ENCODE peak calls at places on chromosomes 16 and 17, in ten cellular contexts. One of them, this sample, is unnamed.

GRCh38 chr17:74499992-74500391 is 31.3 kb downstream of the CD300LB start:
- DNase-seq in body of pancreas: no peak
- DNase-seq in NCI-H1092 treated with DMSO at 0.1 percent for 48 hours: no peak
- DNase-seq in NCI-H510A: no peak
- DNase-seq in NT2/D1: no peak
- DNase-seq in stimulated activated CD4-positive, alpha-beta T cell treated with anti-CD3 and anti-CD28 coated beads, Interleukin-15, amount 100 ng/mL, for 48 hours: no peak
- DNase-seq in anterior cingulate cortex: no peak
- DNase-seq in iPS DF 6.9: no peak
- DNase-seq in EH: no peak
- DNase-seq in AG10803: no peak
- DNase-seq in this sample: no peak

GRCh38 chr17:77356690-77357201 is 216.0 kb downstream of the SEC14L1 start:
- DNase-seq in body of pancreas: no peak
- DNase-seq in NCI-H1092 treated with DMSO at 0.1 percent for 48 hours: no peak
- DNase-seq in NCI-H510A: no peak
- DNase-seq in NT2/D1: no peak
- DNase-seq in stimulated activated CD4-positive, alpha-beta T cell treated with anti-CD3 and anti-CD28 coated beads, Interleukin-15, amount 100 ng/mL, for 48 hours: no peak
- DNase-seq in anterior cingulate cortex: no peak
- DNase-seq in iPS DF 6.9: no peak
- DNase-seq in EH: no peak
- DNase-seq in AG10803: no peak
- DNase-seq in this sample: no peak

GRCh38 chr17:31581022-31581483 is 189.6 kb downstream of the RAB11FIP4 start:
- DNase-seq in body of pancreas: peak; percentile 83
- DNase-seq in NCI-H1092 treated with DMSO at 0.1 percent for 48 hours: peak; percentile 79
- DNase-seq in NCI-H510A: no peak
- DNase-seq in NT2/D1: no peak
- DNase-seq in stimulated activated CD4-positive, alpha-beta T cell treated with anti-CD3 and anti-CD28 coated beads, Interleukin-15, amount 100 ng/mL, for 48 hours: no peak
- DNase-seq in anterior cingulate cortex: peak; percentile 70
- DNase-seq in iPS DF 6.9: no peak
- DNase-seq in EH: peak; percentile 95
- DNase-seq in AG10803: peak; percentile 88
- DNase-seq in this sample: peak; percentile 77

GRCh38 chr17:6559753-6560215 is 3.4 kb upstream of the PITPNM3 start:
- DNase-seq in body of pancreas: no peak
- DNase-seq in NCI-H1092 treated with DMSO at 0.1 percent for 48 hours: no peak
- DNase-seq in NCI-H510A: no peak
- DNase-seq in NT2/D1: no peak
- DNase-seq in stimulated activated CD4-positive, alpha-beta T cell treated with anti-CD3 and anti-CD28 coated beads, Interleukin-15, amount 100 ng/mL, for 48 hours: no peak
- DNase-seq in anterior cingulate cortex: no peak
- DNase-seq in iPS DF 6.9: no peak
- DNase-seq in EH: no peak
- DNase-seq in AG10803: no peak
- DNase-seq in this sample: no peak

GRCh38 chr17:80675451-80676095 is 130.9 kb downstream of the RPTOR start:
- DNase-seq in body of pancreas: no peak
- DNase-seq in NCI-H1092 treated with DMSO at 0.1 percent for 48 hours: no peak
- DNase-seq in NCI-H510A: no peak
- DNase-seq in NT2/D1: no peak
- DNase-seq in stimulated activated CD4-positive, alpha-beta T cell treated with anti-CD3 and anti-CD28 coated beads, Interleukin-15, amount 100 ng/mL, for 48 hours: no peak
- DNase-seq in anterior cingulate cortex: no peak
- DNase-seq in iPS DF 6.9: no peak
- DNase-seq in EH: no peak
- DNase-seq in AG10803: no peak
- DNase-seq in this sample: no peak

GRCh38 chr17:74354123-74354522 is 7.5 kb downstream of the BTBD17 start:
- DNase-seq in body of pancreas: peak; percentile 30
- DNase-seq in NCI-H1092 treated with DMSO at 0.1 percent for 48 hours: no peak
- DNase-seq in NCI-H510A: no peak
- DNase-seq in NT2/D1: peak; percentile 30
- DNase-seq in stimulated activated CD4-positive, alpha-beta T cell treated with anti-CD3 and anti-CD28 coated beads, Interleukin-15, amount 100 ng/mL, for 48 hours: peak; percentile 48
- DNase-seq in anterior cingulate cortex: peak; percentile 47
- DNase-seq in iPS DF 6.9: peak; percentile 55
- DNase-seq in EH: no peak
- DNase-seq in AG10803: no peak
- DNase-seq in this sample: no peak

GRCh38 chr17:7250655-7251329 is 742 bp downstream of the CTDNEP1 start:
- DNase-seq in body of pancreas: no peak
- DNase-seq in NCI-H1092 treated with DMSO at 0.1 percent for 48 hours: no peak
- DNase-seq in NCI-H510A: no peak
- DNase-seq in NT2/D1: no peak
- DNase-seq in stimulated activated CD4-positive, alpha-beta T cell treated with anti-CD3 and anti-CD28 coated beads, Interleukin-15, amount 100 ng/mL, for 48 hours: no peak
- DNase-seq in anterior cingulate cortex: no peak
- DNase-seq in iPS DF 6.9: no peak
- DNase-seq in EH: peak; percentile 13
- DNase-seq in AG10803: no peak
- DNase-seq in this sample: no peak

GRCh38 chr17:2222301-2222700 is 81.3 kb downstream of the SMG6 start:
- DNase-seq in body of pancreas: no peak
- DNase-seq in NCI-H1092 treated with DMSO at 0.1 percent for 48 hours: no peak
- DNase-seq in NCI-H510A: no peak
- DNase-seq in NT2/D1: no peak
- DNase-seq in stimulated activated CD4-positive, alpha-beta T cell treated with anti-CD3 and anti-CD28 coated beads, Interleukin-15, amount 100 ng/mL, for 48 hours: no peak
- DNase-seq in anterior cingulate cortex: no peak
- DNase-seq in iPS DF 6.9: no peak
- DNase-seq in EH: no peak
- DNase-seq in AG10803: no peak
- DNase-seq in this sample: no peak

GRCh38 chr17:49851387-49852291 is 3.8 kb upstream of the TAC4 start:
- DNase-seq in body of pancreas: peak; percentile 66
- DNase-seq in NCI-H1092 treated with DMSO at 0.1 percent for 48 hours: peak; percentile 34
- DNase-seq in NCI-H510A: no peak
- DNase-seq in NT2/D1: peak; percentile 57
- DNase-seq in stimulated activated CD4-positive, alpha-beta T cell treated with anti-CD3 and anti-CD28 coated beads, Interleukin-15, amount 100 ng/mL, for 48 hours: peak; percentile 53
- DNase-seq in anterior cingulate cortex: peak; percentile 38
- DNase-seq in iPS DF 6.9: no peak
- DNase-seq in EH: peak; percentile 78
- DNase-seq in AG10803: peak; percentile 70
- DNase-seq in this sample: peak; percentile 21

GRCh38 chr17:77287432-77288068 is 146.8 kb downstream of the SEC14L1 start:
- DNase-seq in body of pancreas: peak; percentile 91
- DNase-seq in NCI-H1092 treated with DMSO at 0.1 percent for 48 hours: peak; percentile 82
- DNase-seq in NCI-H510A: peak; percentile 73
- DNase-seq in NT2/D1: no peak
- DNase-seq in stimulated activated CD4-positive, alpha-beta T cell treated with anti-CD3 and anti-CD28 coated beads, Interleukin-15, amount 100 ng/mL, for 48 hours: no peak
- DNase-seq in anterior cingulate cortex: no peak
- DNase-seq in iPS DF 6.9: no peak
- DNase-seq in EH: peak; percentile 97
- DNase-seq in AG10803: peak; percentile 84
- DNase-seq in this sample: no peak

GRCh38 chr16:74896389-74897370 is 88.2 kb downstream of the WDR59 start:
- DNase-seq in body of pancreas: no peak
- DNase-seq in NCI-H1092 treated with DMSO at 0.1 percent for 48 hours: no peak
- DNase-seq in NCI-H510A: no peak
- DNase-seq in NT2/D1: no peak
- DNase-seq in stimulated activated CD4-positive, alpha-beta T cell treated with anti-CD3 and anti-CD28 coated beads, Interleukin-15, amount 100 ng/mL, for 48 hours: no peak
- DNase-seq in anterior cingulate cortex: no peak
- DNase-seq in iPS DF 6.9: no peak
- DNase-seq in EH: peak; percentile 74
- DNase-seq in AG10803: peak; percentile 58
- DNase-seq in this sample: no peak

GRCh38 chr17:38745545-38745944 is 2.6 kb downstream of the PCGF2 start:
- DNase-seq in body of pancreas: no peak
- DNase-seq in NCI-H1092 treated with DMSO at 0.1 percent for 48 hours: peak; percentile 87
- DNase-seq in NCI-H510A: peak; percentile 80
- DNase-seq in NT2/D1: no peak
- DNase-seq in stimulated activated CD4-positive, alpha-beta T cell treated with anti-CD3 and anti-CD28 coated beads, Interleukin-15, amount 100 ng/mL, for 48 hours: no peak
- DNase-seq in anterior cingulate cortex: no peak
- DNase-seq in iPS DF 6.9: no peak
- DNase-seq in EH: peak; percentile 25
- DNase-seq in AG10803: no peak
- DNase-seq in this sample: no peak

GRCh38 chr16:20897253-20897896 is 2.8 kb downstream of the DCUN1D3 start:
- DNase-seq in body of pancreas: no peak
- DNase-seq in NCI-H1092 treated with DMSO at 0.1 percent for 48 hours: no peak
- DNase-seq in NCI-H510A: no peak
- DNase-seq in NT2/D1: no peak
- DNase-seq in stimulated activated CD4-positive, alpha-beta T cell treated with anti-CD3 and anti-CD28 coated beads, Interleukin-15, amount 100 ng/mL, for 48 hours: no peak
- DNase-seq in anterior cingulate cortex: no peak
- DNase-seq in iPS DF 6.9: no peak
- DNase-seq in EH: peak; percentile 48
- DNase-seq in AG10803: peak; percentile 47
- DNase-seq in this sample: no peak

GRCh38 chr16:56950455-56950854 is 11.3 kb upstream of the CETP start:
- DNase-seq in body of pancreas: no peak
- DNase-seq in NCI-H1092 treated with DMSO at 0.1 percent for 48 hours: no peak
- DNase-seq in NCI-H510A: no peak
- DNase-seq in NT2/D1: no peak
- DNase-seq in stimulated activated CD4-positive, alpha-beta T cell treated with anti-CD3 and anti-CD28 coated beads, Interleukin-15, amount 100 ng/mL, for 48 hours: no peak
- DNase-seq in anterior cingulate cortex: no peak
- DNase-seq in iPS DF 6.9: no peak
- DNase-seq in EH: no peak
- DNase-seq in AG10803: no peak
- DNase-seq in this sample: no peak

GRCh38 chr17:180380-181212 is 854 bp downstream of the DOC2B start:
- DNase-seq in body of pancreas: no peak
- DNase-seq in NCI-H1092 treated with DMSO at 0.1 percent for 48 hours: no peak
- DNase-seq in NCI-H510A: no peak
- DNase-seq in NT2/D1: no peak
- DNase-seq in stimulated activated CD4-positive, alpha-beta T cell treated with anti-CD3 and anti-CD28 coated beads, Interleukin-15, amount 100 ng/mL, for 48 hours: no peak
- DNase-seq in anterior cingulate cortex: no peak
- DNase-seq in iPS DF 6.9: no peak
- DNase-seq in EH: no peak
- DNase-seq in AG10803: no peak
- DNase-seq in this sample: no peak

GRCh38 chr17:64063766-64064224 is 43.4 kb upstream of the ICAM2 start:
- DNase-seq in body of pancreas: peak; percentile 87
- DNase-seq in NCI-H1092 treated with DMSO at 0.1 percent for 48 hours: peak; percentile 25
- DNase-seq in NCI-H510A: peak; percentile 60
- DNase-seq in NT2/D1: peak; percentile 15
- DNase-seq in stimulated activated CD4-positive, alpha-beta T cell treated with anti-CD3 and anti-CD28 coated beads, Interleukin-15, amount 100 ng/mL, for 48 hours: peak; percentile 22
- DNase-seq in anterior cingulate cortex: no peak
- DNase-seq in iPS DF 6.9: peak; percentile 60
- DNase-seq in EH: peak; percentile 29
- DNase-seq in AG10803: peak; percentile 17
- DNase-seq in this sample: no peak

GRCh38 chr17:68435876-68436842 is 21.1 kb downstream of the WIPI1 start:
- DNase-seq in body of pancreas: peak; percentile 81
- DNase-seq in NCI-H1092 treated with DMSO at 0.1 percent for 48 hours: peak; percentile 73
- DNase-seq in NCI-H510A: peak; percentile 61
- DNase-seq in NT2/D1: peak; percentile 63
- DNase-seq in stimulated activated CD4-positive, alpha-beta T cell treated with anti-CD3 and anti-CD28 coated beads, Interleukin-15, amount 100 ng/mL, for 48 hours: peak; percentile 64
- DNase-seq in anterior cingulate cortex: peak; percentile 35
- DNase-seq in iPS DF 6.9: peak; percentile 58
- DNase-seq in EH: peak; percentile 84
- DNase-seq in AG10803: peak; percentile 76
- DNase-seq in this sample: peak; percentile 69

GRCh38 chr17:45052052-45052772 is 780 bp upstream of the DCAKD start:
- DNase-seq in body of pancreas: peak; percentile 59
- DNase-seq in NCI-H1092 treated with DMSO at 0.1 percent for 48 hours: peak; percentile 54
- DNase-seq in NCI-H510A: peak; percentile 62
- DNase-seq in NT2/D1: no peak
- DNase-seq in stimulated activated CD4-positive, alpha-beta T cell treated with anti-CD3 and anti-CD28 coated beads, Interleukin-15, amount 100 ng/mL, for 48 hours: peak; percentile 36
- DNase-seq in anterior cingulate cortex: no peak
- DNase-seq in iPS DF 6.9: no peak
- DNase-seq in EH: peak; percentile 49
- DNase-seq in AG10803: peak; percentile 34
- DNase-seq in this sample: peak; percentile 43

GRCh38 chr17:45395569-45396415 is 36.9 kb downstream of the ARHGAP27 start:
- DNase-seq in body of pancreas: no peak
- DNase-seq in NCI-H1092 treated with DMSO at 0.1 percent for 48 hours: no peak
- DNase-seq in NCI-H510A: no peak
- DNase-seq in NT2/D1: no peak
- DNase-seq in stimulated activated CD4-positive, alpha-beta T cell treated with anti-CD3 and anti-CD28 coated beads, Interleukin-15, amount 100 ng/mL, for 48 hours: no peak
- DNase-seq in anterior cingulate cortex: no peak
- DNase-seq in iPS DF 6.9: no peak
- DNase-seq in EH: no peak
- DNase-seq in AG10803: no peak
- DNase-seq in this sample: no peak

GRCh38 chr17:32794533-32795246 is 82.2 kb downstream of the MYO1D start:
- DNase-seq in body of pancreas: peak; percentile 25
- DNase-seq in NCI-H1092 treated with DMSO at 0.1 percent for 48 hours: no peak
- DNase-seq in NCI-H510A: no peak
- DNase-seq in NT2/D1: no peak
- DNase-seq in stimulated activated CD4-positive, alpha-beta T cell treated with anti-CD3 and anti-CD28 coated beads, Interleukin-15, amount 100 ng/mL, for 48 hours: no peak
- DNase-seq in anterior cingulate cortex: no peak
- DNase-seq in iPS DF 6.9: no peak
- DNase-seq in EH: no peak
- DNase-seq in AG10803: no peak
- DNase-seq in this sample: no peak

GRCh38 chr16:27330542-27330941 is 16.8 kb downstream of the IL4R start:
- DNase-seq in body of pancreas: peak; percentile 26
- DNase-seq in NCI-H1092 treated with DMSO at 0.1 percent for 48 hours: no peak
- DNase-seq in NCI-H510A: no peak
- DNase-seq in NT2/D1: no peak
- DNase-seq in stimulated activated CD4-positive, alpha-beta T cell treated with anti-CD3 and anti-CD28 coated beads, Interleukin-15, amount 100 ng/mL, for 48 hours: no peak
- DNase-seq in anterior cingulate cortex: no peak
- DNase-seq in iPS DF 6.9: no peak
- DNase-seq in EH: peak; percentile 93
- DNase-seq in AG10803: peak; percentile 97
- DNase-seq in this sample: no peak

GRCh38 chr16:29974291-29975133 is 844 bp downstream of the TAOK2 start:
- DNase-seq in body of pancreas: peak; percentile 33
- DNase-seq in NCI-H1092 treated with DMSO at 0.1 percent for 48 hours: no peak
- DNase-seq in NCI-H510A: no peak
- DNase-seq in NT2/D1: no peak
- DNase-seq in stimulated activated CD4-positive, alpha-beta T cell treated with anti-CD3 and anti-CD28 coated beads, Interleukin-15, amount 100 ng/mL, for 48 hours: no peak
- DNase-seq in anterior cingulate cortex: no peak
- DNase-seq in iPS DF 6.9: no peak
- DNase-seq in EH: peak; percentile 30
- DNase-seq in AG10803: no peak
- DNase-seq in this sample: peak; percentile 22

GRCh38 chr16:3175157-3176153 is 12.5 kb upstream of the OR1F1 start:
- DNase-seq in body of pancreas: no peak
- DNase-seq in NCI-H1092 treated with DMSO at 0.1 percent for 48 hours: no peak
- DNase-seq in NCI-H510A: no peak
- DNase-seq in NT2/D1: no peak
- DNase-seq in stimulated activated CD4-positive, alpha-beta T cell treated with anti-CD3 and anti-CD28 coated beads, Interleukin-15, amount 100 ng/mL, for 48 hours: no peak
- DNase-seq in anterior cingulate cortex: no peak
- DNase-seq in iPS DF 6.9: no peak
- DNase-seq in EH: peak; percentile 58
- DNase-seq in AG10803: no peak
- DNase-seq in this sample: no peak

GRCh38 chr16:8380311-8380710 is 210.0 kb downstream of the TMEM114 start:
- DNase-seq in body of pancreas: no peak
- DNase-seq in NCI-H1092 treated with DMSO at 0.1 percent for 48 hours: no peak
- DNase-seq in NCI-H510A: no peak
- DNase-seq in NT2/D1: no peak
- DNase-seq in stimulated activated CD4-positive, alpha-beta T cell treated with anti-CD3 and anti-CD28 coated beads, Interleukin-15, amount 100 ng/mL, for 48 hours: no peak
- DNase-seq in anterior cingulate cortex: no peak
- DNase-seq in iPS DF 6.9: no peak
- DNase-seq in EH: no peak
- DNase-seq in AG10803: no peak
- DNase-seq in this sample: no peak

GRCh38 chr17:29836643-29837042 is 93.4 kb downstream of the SSH2 start:
- DNase-seq in body of pancreas: no peak
- DNase-seq in NCI-H1092 treated with DMSO at 0.1 percent for 48 hours: no peak
- DNase-seq in NCI-H510A: no peak
- DNase-seq in NT2/D1: no peak
- DNase-seq in stimulated activated CD4-positive, alpha-beta T cell treated with anti-CD3 and anti-CD28 coated beads, Interleukin-15, amount 100 ng/mL, for 48 hours: no peak
- DNase-seq in anterior cingulate cortex: no peak
- DNase-seq in iPS DF 6.9: no peak
- DNase-seq in EH: peak; percentile 78
- DNase-seq in AG10803: peak; percentile 60
- DNase-seq in this sample: no peak

GRCh38 chr17:364308-364707 is 11.7 kb upstream of the RPH3AL start:
- DNase-seq in body of pancreas: no peak
- DNase-seq in NCI-H1092 treated with DMSO at 0.1 percent for 48 hours: no peak
- DNase-seq in NCI-H510A: no peak
- DNase-seq in NT2/D1: no peak
- DNase-seq in stimulated activated CD4-positive, alpha-beta T cell treated with anti-CD3 and anti-CD28 coated beads, Interleukin-15, amount 100 ng/mL, for 48 hours: no peak
- DNase-seq in anterior cingulate cortex: no peak
- DNase-seq in iPS DF 6.9: no peak
- DNase-seq in EH: no peak
- DNase-seq in AG10803: no peak
- DNase-seq in this sample: no peak